ENCODE peak calls at places on chromosomes 7 and 10, in seven cellular contexts. A is transverse colon, O is tibial nerve, S is adrenal gland, P is uterus, X is spleen, Q is ovary. J is an unnamed sample. For H3K4me1 and H3K27me3, the result is how much of the 10 kb centered on the place peaks cover.

GRCh38 chr10:62814901-62815372 is 1.2 kb downstream of the EGR2 start:
- DNase-seq in A (no peak), O (no peak), S (no peak), P (no peak), X (peak), Q (no peak), J (peak)

GRCh38 chr7:18792866-18793595 is 297.5 kb downstream of the HDAC9 start:
- DNase-seq in A (no peak), O (peak), S (no peak), P (no peak), X (no peak), Q (no peak), J (no peak)

GRCh38 chr10:77510695-77511094 is 126.9 kb downstream of the KCNMA1 start:
- DNase-seq in A (no peak), O (no peak), S (no peak), P (no peak), X (no peak), Q (no peak), J (no peak)

GRCh38 chr7:68063171-68063570 is 1066.5 kb downstream of the TYW1 start:
- DNase-seq in A (no peak), O (no peak), S (no peak), P (no peak), X (no peak), Q (no peak), J (no peak)

GRCh38 chr10:33413093-33413442 is 78.6 kb upstream of the NRP1 start:
- DNase-seq in A (no peak), O (no peak), S (no peak), P (no peak), X (no peak), Q (no peak), J (no peak)

GRCh38 chr10:48240196-48240595 is 34.3 kb downstream of the FRMPD2 start:
- DNase-seq in A (no peak), O (no peak), S (no peak), P (no peak), X (no peak), Q (no peak), J (no peak)

GRCh38 chr10:7890802-7891201 is 72.5 kb downstream of the TAF3 start:
- DNase-seq in A (no peak), O (no peak), S (no peak), P (no peak), X (no peak), Q (no peak), J (no peak)

GRCh38 chr10:14579405-14579804 is 195.3 kb downstream of the FAM107B start:
- DNase-seq in A (no peak), O (no peak), S (no peak), P (no peak), X (no peak), Q (no peak), J (no peak)

GRCh38 chr7:43692582-43693373 is 36.5 kb downstream of the COA1 start:
- DNase-seq in A (no peak), O (no peak), S (no peak), P (no peak), X (no peak), Q (no peak), J (no peak)

GRCh38 chr10:71306951-71307350 is 12.1 kb upstream of the SLC29A3 start:
- DNase-seq in A (no peak), O (no peak), S (no peak), P (no peak), X (no peak), Q (no peak), J (no peak)

GRCh38 chr7:37100735-37101331 is 347.8 kb downstream of the ELMO1 start:
- DNase-seq in A (no peak), O (no peak), S (no peak), P (no peak), X (no peak), Q (no peak), J (no peak)

GRCh38 chr10:14032406-14032998 is 298.2 kb downstream of the FRMD4A start:
- DNase-seq in A (no peak), O (no peak), S (no peak), P (no peak), X (peak), Q (no peak), J (peak)

GRCh38 chr10:15035385-15036301 is 8.1 kb upstream of the OLAH start:
- DNase-seq in A (peak), O (no peak), S (no peak), P (no peak), X (no peak), Q (no peak), J (peak)

GRCh38 chr10:22573820-22574569 is 140.4 kb downstream of the PIP4K2A start:
- DNase-seq in A (no peak), O (no peak), S (no peak), P (no peak), X (no peak), Q (no peak), J (no peak)

GRCh38 chr7:103447073-103447960 is 1.3 kb upstream of the SLC26A5 start:
- DNase-seq in A (peak), O (no peak), S (peak), P (no peak), X (no peak), Q (no peak), J (no peak)

GRCh38 chr10:75922435-75922834 is 491.0 kb downstream of the LRMDA start:
- DNase-seq in A (no peak), O (no peak), S (no peak), P (no peak), X (no peak), Q (no peak), J (no peak)

GRCh38 chr10:44926771-44927751 is 15.9 kb downstream of the TMEM72 start:
- DNase-seq in A (no peak), O (peak), S (peak), P (no peak), X (peak), Q (peak), J (no peak)

GRCh38 chr10:97548828-97549455 is 23.6 kb upstream of the ANKRD2 start:
- DNase-seq in A (no peak), O (no peak), S (no peak), P (no peak), X (peak), Q (no peak), J (no peak)

GRCh38 chr10:97543025-97543546 is 29.5 kb upstream of the ANKRD2 start:
- DNase-seq in A (peak), O (peak), S (peak), P (peak), X (peak), Q (peak), J (peak)

GRCh38 chr10:97547889-97548485 is 24.6 kb upstream of the ANKRD2 start:
- DNase-seq in A (no peak), O (no peak), S (no peak), P (no peak), X (no peak), Q (no peak), J (no peak)

GRCh38 chr10:97549587-97550322 is 22.8 kb upstream of the ANKRD2 start:
- DNase-seq in A (no peak), O (no peak), S (no peak), P (no peak), X (peak), Q (peak), J (no peak)

DNA sequence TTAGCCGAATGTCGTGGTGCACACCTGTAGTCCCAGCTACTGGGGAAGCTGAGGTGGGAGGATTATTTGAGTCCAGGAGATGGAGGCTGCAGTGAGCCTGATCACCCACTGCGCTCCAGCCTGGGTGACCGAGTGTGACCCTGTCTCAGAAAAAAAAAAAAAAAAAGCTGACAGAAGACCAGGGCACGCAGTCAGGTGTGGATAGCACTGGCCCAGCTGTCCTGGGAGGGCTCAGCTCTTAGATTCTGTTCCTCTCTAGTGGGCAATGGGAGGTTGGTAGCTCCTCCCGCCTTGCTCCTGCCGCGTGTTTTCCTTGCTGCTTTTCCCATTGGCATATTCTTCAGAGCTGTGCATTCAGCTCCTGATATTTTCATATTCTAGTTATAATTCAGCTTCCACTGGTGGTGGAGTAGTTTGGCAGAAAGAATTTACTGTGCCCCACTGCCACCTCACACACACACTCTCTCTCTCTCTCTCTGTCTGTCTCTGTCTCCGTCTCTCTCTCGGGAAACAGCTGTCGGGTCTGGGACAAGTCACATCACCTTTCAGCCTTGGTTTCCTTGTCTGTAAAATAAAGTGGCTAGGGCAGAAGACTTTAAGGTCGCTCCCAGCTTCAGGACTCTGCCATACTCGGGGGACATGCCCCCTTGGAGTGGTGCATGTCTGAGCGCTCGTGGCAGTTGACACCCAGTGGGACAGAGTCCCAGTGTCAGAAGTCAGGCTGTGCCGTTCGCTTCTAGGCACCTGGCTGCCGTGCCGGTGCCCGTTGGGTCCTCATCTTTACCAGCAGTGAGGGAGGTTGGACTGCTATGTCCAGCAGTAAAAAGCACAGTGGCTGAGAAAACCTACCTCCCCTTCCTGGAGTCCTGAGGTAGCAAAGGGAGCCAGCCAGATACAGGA is 25.9 kb upstream of the ANKRD2 start:
- DNase-seq in A (no peak), O (no peak), S (no peak), P (no peak), X (peak), Q (no peak), J (no peak)
- H3K4me1 ChIP-seq in A (under half), O (under half), S (under half), P (under half), X (under half), Q (under half), J (half or more)

DNA sequence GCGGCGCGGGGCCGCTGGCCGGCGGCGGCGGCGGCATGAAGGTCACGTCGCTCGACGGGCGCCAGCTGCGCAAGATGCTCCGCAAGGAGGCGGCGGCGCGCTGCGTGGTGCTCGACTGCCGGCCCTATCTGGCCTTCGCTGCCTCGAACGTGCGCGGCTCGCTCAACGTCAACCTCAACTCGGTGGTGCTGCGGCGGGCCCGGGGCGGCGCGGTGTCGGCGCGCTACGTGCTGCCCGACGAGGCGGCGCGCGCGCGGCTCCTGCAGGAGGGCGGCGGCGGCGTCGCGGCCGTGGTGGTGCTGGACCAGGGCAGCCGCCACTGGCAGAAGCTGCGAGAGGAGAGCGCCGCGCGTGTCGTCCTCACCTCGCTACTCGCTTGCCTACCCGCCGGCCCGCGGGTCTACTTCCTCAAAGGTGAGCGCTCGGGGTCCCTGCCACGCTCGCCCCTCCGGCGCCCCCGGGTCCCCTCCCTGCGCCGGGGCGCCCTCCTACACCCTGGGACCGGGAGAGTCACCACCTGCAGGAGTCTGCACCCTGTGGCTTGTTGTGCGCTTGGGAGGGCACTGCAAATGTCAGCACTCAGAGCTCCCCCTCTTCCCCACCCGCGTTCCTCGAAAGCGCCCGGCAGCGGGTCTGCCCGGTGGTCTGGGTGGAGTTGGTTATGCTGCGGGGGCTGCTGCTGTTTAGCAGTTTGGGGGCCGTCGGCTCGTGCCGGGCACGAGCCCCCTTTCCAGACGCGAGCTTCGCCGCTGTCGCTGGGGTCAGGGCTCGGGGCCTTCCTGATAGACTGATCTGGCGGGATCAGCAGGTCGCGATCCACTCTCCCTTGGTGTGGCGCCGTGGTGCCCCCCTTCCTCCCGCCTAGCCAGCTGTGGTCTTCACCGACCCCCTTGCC is 627 bp downstream of the DUSP5 start:
- DNase-seq in A (peak), O (peak), S (peak), P (peak), X (peak), Q (peak), J (peak)
- TF ChIP-seq POLR2A in A (no peak), O (no peak), S (no peak), P (no peak), X (no peak), Q (no peak), J (no peak)

DNA sequence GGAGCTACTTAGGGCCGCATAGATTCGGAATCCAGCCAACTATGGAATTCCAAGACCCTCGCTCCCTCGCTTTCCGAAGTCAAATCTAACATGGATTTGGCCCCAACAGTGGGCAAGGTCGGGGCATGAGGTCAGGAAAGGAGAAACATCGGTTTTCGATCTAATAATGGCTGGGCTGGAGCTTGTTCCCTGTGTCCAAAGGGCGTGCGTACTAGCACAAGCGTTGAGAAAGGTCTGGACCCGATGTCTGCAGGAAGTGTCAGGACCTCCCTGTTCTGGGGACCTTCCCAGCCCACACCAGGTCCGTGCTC is 5.0 kb downstream of the FEZF1 start:
- DNase-seq in A (no peak), O (no peak), S (no peak), P (no peak), X (no peak), Q (no peak), J (no peak)
- H3K27me3 ChIP-seq in A (half or more), O (half or more), S (half or more), P (under half), X (half or more), Q (under half), J (half or more)

GRCh38 chr10:10794776-10795175 is 222.9 kb upstream of the CELF2 start:
- DNase-seq in A (no peak), O (no peak), S (no peak), P (no peak), X (no peak), Q (no peak), J (no peak)
- H3K4me1 ChIP-seq in A (under half), O (under half), S (under half), P (under half), X (under half), Q (under half), J (half or more)

J was measured in heart left ventricle.